ENCODE peak calls at places on chromosome 13, in ten cellular contexts. P is kidney; K is uterus; U is lung; D is stomach; C is A673; I is astrocyte; S is left ventricle myocardium inferior; Q is effector memory CD4-positive, alpha-beta T cell; A is neural progenitor cell. R is an unnamed sample.
A peak's percentile ranks its signal among the peaks of the same experiment; 100 is the strongest.

GRCh38 chr13:63446329-63446728 is 2030.7 kb upstream of the PCDH20 start:
- DNase-seq in K (no peak), D (no peak), I (no peak), A (no peak), U (no peak), S (no peak), C (no peak), P (no peak), Q (no peak), R (no peak)

GRCh38 chr13:27053235-27053884 is 118.3 kb downstream of the USP12 start:
- DNase-seq in S (no peak), U (no peak), D (no peak), C (no peak), Q (no peak), K (no peak), A (no peak), I (no peak), P (no peak), R (no peak)

GRCh38 chr13:77874406-77874805 is 44.2 kb downstream of the EDNRB start:
- DNase-seq in Q (no peak), D (no peak), P (no peak), I (peak; percentile 25), K (no peak), A (no peak), C (no peak), U (no peak), S (no peak), R (no peak)

GRCh38 chr13:95710313-95710712 is 33.4 kb downstream of the DNAJC3 start:
- DNase-seq in I (peak; percentile 57), D (no peak), A (no peak), Q (no peak), U (no peak), P (no peak), C (peak; percentile 12), S (no peak), K (no peak), R (no peak)

GRCh38 chr13:52850396-52851152 is 2.1 kb upstream of the PCDH8 start:
- DNase-seq in K (peak; percentile 26), S (peak; percentile 72), A (peak; percentile 93), P (peak; percentile 89), D (peak; percentile 63), C (peak; percentile 75), Q (no peak), I (peak; percentile 4), U (peak; percentile 70), R (no peak)

GRCh38 chr13:19062801-19063200 is 118.8 kb downstream of the TUBA3C start:
- DNase-seq in S (no peak), P (no peak), A (no peak), C (no peak), Q (no peak), D (no peak), I (no peak), K (no peak), U (no peak), R (no peak)

GRCh38 chr13:39408512-39408911 is 194.5 kb downstream of the LHFPL6 start:
- DNase-seq in U (no peak), Q (no peak), K (no peak), S (no peak), P (no peak), I (no peak), C (no peak), A (no peak), D (no peak), R (no peak)

GRCh38 chr13:32011971-32012370 is 19.6 kb upstream of the FRY start:
- DNase-seq in U (no peak), D (no peak), P (no peak), I (no peak), K (no peak), Q (no peak), S (no peak), A (no peak), C (no peak), R (no peak)

GRCh38 chr13:36519432-36519831 is 87.1 kb downstream of the CCNA1 start:
- DNase-seq in S (no peak), D (no peak), C (peak; percentile 60), I (no peak), Q (no peak), A (no peak), U (no peak), P (no peak), K (no peak), R (no peak)

GRCh38 chr13:80070024-80070703 is 270.8 kb downstream of the SPRY2 start:
- DNase-seq in P (no peak), U (no peak), K (no peak), Q (no peak), C (no peak), A (peak; percentile 4), S (no peak), I (no peak), D (no peak), R (no peak)

GRCh38 chr13:75812751-75813181 is 176.6 kb downstream of the LMO7 start:
- DNase-seq in Q (no peak), I (peak; percentile 27), K (no peak), S (no peak), C (no peak), A (no peak), P (no peak), D (peak; percentile 38), U (no peak), R (no peak)

GRCh38 chr13:44049546-44049945 is 169.8 kb downstream of the LACC1 start:
- DNase-seq in U (no peak), Q (no peak), K (no peak), A (no peak), C (no peak), D (no peak), S (no peak), I (no peak), P (no peak), R (no peak)

GRCh38 chr13:98506343-98507059 is 70.4 kb downstream of the STK24 start:
- DNase-seq in D (no peak), C (no peak), Q (no peak), K (no peak), S (no peak), A (no peak), I (no peak), P (no peak), U (no peak), R (no peak)

GRCh38 chr13:98510156-98510509 is 66.8 kb downstream of the STK24 start:
- DNase-seq in C (no peak), K (no peak), U (no peak), D (no peak), A (no peak), P (no peak), Q (no peak), S (no peak), I (no peak), R (no peak)

GRCh38 chr13:98509271-98510155 is 67.4 kb downstream of the STK24 start:
- DNase-seq in S (peak; percentile 65), P (no peak), A (no peak), K (peak; percentile 56), D (peak; percentile 66), Q (peak; percentile 25), I (peak; percentile 86), U (peak; percentile 44), C (no peak), R (peak; percentile 22)

GRCh38 chr13:98507060-98507797 is 69.7 kb downstream of the STK24 start:
- DNase-seq in K (peak; percentile 62), D (peak; percentile 86), I (peak; percentile 80), P (peak; percentile 92), A (peak; percentile 79), Q (no peak), U (peak; percentile 61), C (peak; percentile 86), S (peak; percentile 72), R (no peak)

DNA sequence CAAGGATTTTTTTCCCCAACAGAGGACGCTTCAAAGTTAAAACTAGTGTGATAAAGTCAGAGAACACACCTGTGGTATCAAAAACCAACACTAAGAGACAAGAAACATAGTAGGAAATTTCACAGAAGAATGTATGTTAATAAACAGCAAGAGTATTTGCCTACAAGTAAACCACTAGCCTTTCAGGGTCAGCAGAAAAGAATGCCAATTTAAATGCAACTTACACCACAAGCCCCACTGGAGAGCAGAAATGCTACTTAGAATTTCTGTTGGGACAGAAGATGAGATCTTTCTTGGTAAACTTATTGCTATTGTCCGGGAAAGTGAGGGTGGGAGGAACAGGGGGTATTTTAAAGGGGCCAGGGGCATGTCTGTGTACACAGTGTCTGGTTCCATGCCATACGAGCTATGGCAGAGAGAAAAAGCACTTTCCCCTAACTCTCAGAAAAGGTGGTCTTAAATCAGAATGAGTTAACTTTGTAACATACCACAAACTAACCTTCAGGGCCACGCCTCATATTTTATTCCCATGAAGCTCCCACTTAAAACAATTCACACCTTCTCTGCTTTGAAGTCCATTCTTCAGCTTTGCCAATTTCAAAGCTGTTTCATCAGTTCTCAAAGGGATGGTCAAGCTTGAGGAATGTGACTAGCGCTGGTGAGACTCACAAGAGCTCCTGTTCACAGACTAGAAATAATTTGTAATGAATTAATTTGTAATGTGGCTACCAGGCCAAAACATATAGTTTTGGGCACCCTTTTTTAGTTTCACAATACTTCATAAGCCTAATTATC is 68.4 kb downstream of the STK24 start:
- DNase-seq in D (no peak), P (no peak), A (no peak), Q (no peak), U (no peak), C (no peak), K (no peak), I (peak; percentile 87), S (no peak), R (no peak)
- H3K27ac ChIP-seq in D (peak overlapping the region; percentile 80), P (no peak overlapping the region), A (peak overlapping the region; percentile 63), Q (peak overlapping the region; percentile 64), U (peak overlapping the region; percentile 43), C (no peak overlapping the region), K (peak overlapping the region; percentile 72), I (peak overlapping the region; percentile 85), S (peak overlapping the region; percentile 77), R (no peak overlapping the region)

DNA sequence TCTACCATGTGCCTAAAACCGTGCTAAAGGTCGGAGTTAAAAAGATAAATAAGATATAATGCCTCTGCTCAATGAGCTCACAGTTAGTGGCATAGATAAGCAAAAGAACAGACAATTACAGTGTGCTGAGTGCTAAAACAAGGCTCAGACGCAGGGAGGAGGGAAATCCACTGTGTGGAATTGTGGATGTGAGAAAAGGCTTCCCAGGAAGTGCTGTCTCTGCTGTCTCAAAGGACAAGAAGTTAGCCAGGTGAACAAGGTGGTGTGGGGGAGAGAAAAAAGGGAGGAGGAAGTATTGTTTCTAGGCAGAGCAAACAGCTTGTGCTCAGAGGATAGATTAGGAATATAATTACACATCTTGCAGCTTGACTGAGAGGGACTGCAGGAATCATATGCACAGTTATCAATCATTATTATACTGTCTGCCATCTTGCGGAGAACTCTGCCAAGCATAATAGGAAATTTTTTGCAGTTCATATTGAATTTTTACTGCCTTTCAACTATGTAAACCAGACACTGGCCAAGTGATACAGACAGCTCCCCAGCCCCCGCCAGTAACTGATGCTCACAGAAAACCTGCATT is 9.3 kb downstream of the C13orf42 start:
- DNase-seq in Q (no peak), C (no peak), D (no peak), K (no peak), I (no peak), S (no peak), P (no peak), U (no peak), A (no peak), R (no peak)
- H3K4me1 ChIP-seq in Q (no peaks in the 10 kb centered on the region), C (no peaks in the 10 kb centered on the region), D (no peaks in the 10 kb centered on the region), K (no peaks in the 10 kb centered on the region), I (no peaks in the 10 kb centered on the region), S (no peaks in the 10 kb centered on the region), P (no peaks in the 10 kb centered on the region), U (no peaks in the 10 kb centered on the region), A (peaks cover 19% of the 10 kb centered on the region), R (no peaks in the 10 kb centered on the region)

GRCh38 chr13:46388846-46389245 is 1.8 kb upstream of the RUBCNL start:
- DNase-seq in K (no peak), I (no peak), U (no peak), Q (no peak), P (no peak), A (no peak), D (no peak), S (no peak), C (no peak), R (no peak)
- H3K27ac ChIP-seq in K (no peak overlapping the region), I (no peak overlapping the region), U (no peak overlapping the region), Q (no peak overlapping the region), P (no peak overlapping the region), A (no peak overlapping the region), D (no peak overlapping the region), S (no peak overlapping the region), C (peak overlapping the region; percentile 96), R (no peak overlapping the region)

GRCh38 chr13:84417426-84417825 is 535.2 kb upstream of the SLITRK1 start:
- DNase-seq in D (no peak), C (no peak), I (peak; percentile 45), K (no peak), U (no peak), Q (no peak), A (no peak), P (no peak), S (no peak), R (no peak)
- H3K4me1 ChIP-seq in D (no peaks in the 10 kb centered on the region), C (peaks cover 6% of the 10 kb centered on the region), I (no peaks in the 10 kb centered on the region), K (no peaks in the 10 kb centered on the region), U (no peaks in the 10 kb centered on the region), Q (no peaks in the 10 kb centered on the region), A (no peaks in the 10 kb centered on the region), P (no peaks in the 10 kb centered on the region), S (no peaks in the 10 kb centered on the region), R (no peaks in the 10 kb centered on the region)

R was measured in CD8-positive, alpha-beta T cell.